ENCODE peak calls at places on chromosome 5, in six cellular contexts. R, Q, M, L, G and H are unnamed samples.

GRCh38 chr5:132296412-132297001 is 2.3 kb downstream of the SLC22A4 start:
- DNase-seq in R (no peak), Q (no peak), M (no peak), L (no peak), G (no peak), H (no peak)

GRCh38 chr5:139207302-139208000 is 9.3 kb upstream of the SIL1 start:
- DNase-seq in R (no peak), Q (no peak), M (no peak), L (no peak), G (no peak), H (no peak)

GRCh38 chr5:172719211-172719610 is 51.8 kb downstream of the DUSP1 start:
- DNase-seq in R (no peak), Q (no peak), M (no peak), L (no peak), G (no peak), H (no peak)

GRCh38 chr5:28344803-28345433 is 1306.5 kb upstream of the CDH9 start:
- DNase-seq in R (no peak), Q (no peak), M (no peak), L (peak; percentile 39), G (peak; percentile 78), H (no peak)

GRCh38 chr5:123182072-123182471 is 93.0 kb downstream of the PRDM6 start:
- DNase-seq in R (no peak), Q (peak; percentile 20), M (no peak), L (no peak), G (peak; percentile 33), H (no peak)

GRCh38 chr5:79200573-79201183 is 35.3 kb upstream of the JMY start:
- DNase-seq in R (no peak), Q (no peak), M (no peak), L (peak; percentile 32), G (peak; percentile 6), H (no peak)

GRCh38 chr5:17203329-17204132 is 13.9 kb upstream of the BASP1 start:
- DNase-seq in R (no peak), Q (no peak), M (no peak), L (no peak), G (peak; percentile 73), H (no peak)

GRCh38 chr5:160448886-160449285 is 27.2 kb downstream of the PTTG1 start:
- DNase-seq in R (no peak), Q (no peak), M (no peak), L (peak; percentile 83), G (no peak), H (no peak)

GRCh38 chr5:154652746-154653417 is 102.3 kb upstream of the LARP1 start:
- DNase-seq in R (no peak), Q (no peak), M (no peak), L (no peak), G (no peak), H (no peak)

GRCh38 chr5:107618233-107618632 is 52.5 kb downstream of the EFNA5 start:
- DNase-seq in R (no peak), Q (no peak), M (no peak), L (no peak), G (no peak), H (no peak)

GRCh38 chr5:149654282-149654681 is 73.0 kb downstream of the ARHGEF37 start:
- DNase-seq in R (no peak), Q (no peak), M (no peak), L (no peak), G (no peak), H (no peak)

GRCh38 chr5:135569755-135570452 is 8.9 kb downstream of the CXCL14 start:
- DNase-seq in R (peak; percentile 45), Q (no peak), M (no peak), L (peak; percentile 73), G (peak; percentile 59), H (no peak)

GRCh38 chr5:21071986-21072385 is 1084.0 kb upstream of the CDH18 start:
- DNase-seq in R (no peak), Q (no peak), M (no peak), L (no peak), G (no peak), H (no peak)

GRCh38 chr5:176998828-176999227 is 7.8 kb downstream of the UIMC1 start:
- DNase-seq in R (no peak), Q (no peak), M (no peak), L (no peak), G (no peak), H (no peak)

GRCh38 chr5:176995896-176996767 is 10.4 kb downstream of the UIMC1 start:
- DNase-seq in R (no peak), Q (no peak), M (no peak), L (no peak), G (no peak), H (no peak)

GRCh38 chr5:176995122-176995490 is 11.5 kb downstream of the UIMC1 start:
- DNase-seq in R (no peak), Q (no peak), M (no peak), L (no peak), G (no peak), H (no peak)

GRCh38 chr5:176996780-176997179 is 9.8 kb downstream of the UIMC1 start:
- DNase-seq in R (no peak), Q (no peak), M (no peak), L (no peak), G (no peak), H (no peak)

GRCh38 chr5:176994460-176995121 is 12.0 kb downstream of the UIMC1 start:
- DNase-seq in R (peak; percentile 45), Q (peak; percentile 29), M (no peak), L (no peak), G (peak; percentile 2), H (no peak)
- H3K9me3 ChIP-seq in R (no peaks in the 10 kb centered on the region), Q (peaks cover 20% of the 10 kb centered on the region), M (peaks cover 8% of the 10 kb centered on the region), L (no peaks in the 10 kb centered on the region), G (no peaks in the 10 kb centered on the region), H (peaks cover 5% of the 10 kb centered on the region)

GRCh38 chr5:141326088-141326854 is 4.0 kb upstream of the PCDHGA1 start:
- DNase-seq in R (peak; percentile 32), Q (peak; percentile 74), M (no peak), L (peak; percentile 72), G (peak; percentile 59), H (peak; percentile 50)
- H3K9me3 ChIP-seq in R (peaks cover 97% of the 10 kb centered on the region), Q (peaks cover 58% of the 10 kb centered on the region), M (peaks cover 28% of the 10 kb centered on the region), L (peaks cover 6% of the 10 kb centered on the region), G (no peaks in the 10 kb centered on the region), H (peaks cover 8% of the 10 kb centered on the region)

DNA sequence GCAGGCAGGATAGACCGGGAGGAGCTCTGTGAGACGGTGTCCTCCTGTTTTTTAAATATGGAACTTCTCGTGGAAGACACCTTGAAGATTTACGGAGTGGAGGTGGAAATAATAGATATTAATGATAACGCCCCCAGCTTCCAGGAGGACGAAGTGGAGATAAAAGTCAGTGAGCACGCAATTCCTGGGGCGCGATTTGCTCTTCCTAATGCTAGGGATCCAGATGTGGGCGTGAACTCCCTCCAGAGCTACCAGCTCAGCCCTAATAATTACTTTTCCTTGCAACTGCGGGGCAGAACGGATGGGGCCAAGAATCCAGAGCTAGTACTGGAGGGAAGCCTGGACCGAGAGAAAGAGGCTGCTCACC is 621 bp downstream of the PCDHGA11 start:
- DNase-seq in R (no peak), Q (no peak), M (no peak), L (no peak), G (no peak), H (no peak)
- H3K9me3 ChIP-seq in R (peaks cover 100% of the 10 kb centered on the region), Q (peaks cover 99% of the 10 kb centered on the region), M (peaks cover 99% of the 10 kb centered on the region), L (peaks cover 25% of the 10 kb centered on the region), G (peaks cover 27% of the 10 kb centered on the region), H (peaks cover 9% of the 10 kb centered on the region)

DNA sequence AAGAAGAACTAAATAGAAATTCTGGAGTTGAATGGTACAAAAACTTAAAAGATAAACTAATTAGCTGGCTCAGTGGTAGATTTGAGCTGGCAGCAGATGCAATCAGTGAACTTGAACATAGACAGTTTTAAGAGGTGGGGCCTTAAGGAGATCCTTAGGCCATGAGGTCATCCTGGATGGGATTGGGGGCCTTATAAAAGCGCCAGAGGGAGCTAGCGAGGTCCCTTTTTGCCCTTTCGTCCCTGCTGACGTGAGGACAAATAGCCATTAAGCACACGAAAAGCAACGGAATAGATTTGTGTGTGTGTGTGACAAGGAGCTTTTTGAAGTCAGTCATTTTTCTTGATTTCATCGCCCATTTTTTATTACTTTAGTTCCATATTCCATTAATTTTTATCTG is 83.3 kb downstream of the ZNF354C start:
- DNase-seq in R (no peak), Q (no peak), M (no peak), L (no peak), G (peak; percentile 60), H (no peak)
- H3K9me3 ChIP-seq in R (no peaks in the 10 kb centered on the region), Q (no peaks in the 10 kb centered on the region), M (no peaks in the 10 kb centered on the region), L (no peaks in the 10 kb centered on the region), G (no peaks in the 10 kb centered on the region), H (no peaks in the 10 kb centered on the region)

GRCh38 chr5:158273035-158273434 is 414.1 kb upstream of the CLINT1 start:
- DNase-seq in R (no peak), Q (no peak), M (no peak), L (peak; percentile 41), G (no peak), H (no peak)

GRCh38 chr5:158276692-158277091 is 417.7 kb upstream of the CLINT1 start:
- DNase-seq in R (no peak), Q (no peak), M (no peak), L (peak; percentile 12), G (no peak), H (no peak)

GRCh38 chr5:158272409-158272808 is 413.5 kb upstream of the CLINT1 start:
- DNase-seq in R (no peak), Q (no peak), M (no peak), L (no peak), G (no peak), H (no peak)

DNA sequence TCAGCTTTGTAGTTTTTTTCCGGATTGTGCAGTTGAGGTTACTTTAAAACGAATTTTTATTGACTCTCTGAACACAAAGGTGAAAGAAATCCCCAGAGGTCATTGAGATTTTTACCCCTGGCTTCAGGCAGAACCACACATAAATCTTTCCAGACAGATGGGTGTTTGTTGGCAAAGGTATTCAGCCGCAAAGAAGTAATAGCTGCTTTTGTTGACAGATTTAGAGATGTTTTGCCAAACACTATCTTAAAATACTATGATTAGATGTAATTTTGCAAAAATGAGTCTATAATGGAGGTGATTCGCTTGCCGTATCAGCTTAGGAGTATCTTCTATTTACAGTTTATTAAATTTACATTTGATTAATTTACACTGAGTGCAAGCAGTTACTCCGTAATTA is 418.3 kb upstream of the CLINT1 start:
- DNase-seq in R (no peak), Q (no peak), M (no peak), L (no peak), G (no peak), H (no peak)
- H3K9me3 ChIP-seq in R (no peaks in the 10 kb centered on the region), Q (no peaks in the 10 kb centered on the region), M (no peaks in the 10 kb centered on the region), L (peaks cover 6% of the 10 kb centered on the region), G (no peaks in the 10 kb centered on the region), H (no peaks in the 10 kb centered on the region)

GRCh38 chr5:26323794-26324193 is 714.6 kb downstream of the CDH9 start:
- DNase-seq in R (no peak), Q (no peak), M (no peak), L (no peak), G (no peak), H (no peak)
- H3K9me3 ChIP-seq in R (peaks cover 22% of the 10 kb centered on the region), Q (peaks cover 12% of the 10 kb centered on the region), M (no peaks in the 10 kb centered on the region), L (no peaks in the 10 kb centered on the region), G (no peaks in the 10 kb centered on the region), H (no peaks in the 10 kb centered on the region)

DNA sequence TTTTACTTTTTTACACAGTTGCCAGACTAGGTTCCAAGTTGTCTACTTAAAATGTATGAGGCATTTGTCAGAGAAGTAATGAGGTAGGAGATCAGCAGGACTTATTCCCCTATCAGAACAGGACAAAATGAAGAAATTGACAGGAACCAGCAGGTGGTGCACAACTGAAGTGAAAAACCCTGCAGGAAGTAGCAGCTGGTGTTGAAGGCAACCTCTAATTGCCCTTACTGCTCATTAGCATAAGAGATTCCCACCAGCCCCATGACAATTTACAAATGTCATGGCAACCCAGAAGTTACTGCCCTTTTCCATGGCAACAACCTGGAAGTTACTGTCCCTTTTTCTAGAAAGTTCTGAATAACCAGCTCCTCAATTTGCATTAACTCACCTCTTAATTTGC is 5.4 kb downstream of the PCDHB15 start:
- DNase-seq in R (no peak), Q (no peak), M (no peak), L (no peak), G (no peak), H (no peak)
- H3K9me3 ChIP-seq in R (peaks cover 100% of the 10 kb centered on the region), Q (peaks cover 100% of the 10 kb centered on the region), M (peaks cover 94% of the 10 kb centered on the region), L (peaks cover 2% of the 10 kb centered on the region), G (peaks cover 6% of the 10 kb centered on the region), H (peaks cover 32% of the 10 kb centered on the region)